ENCODE peak calls at places on chromosomes 16 and 17, in five cellular contexts. E is AG09309; B is endodermal cell; U is testis; F is CD8-positive, alpha-beta T cell. Z is an unnamed sample.

GRCh38 chr16:48687421-48688038 is 77.5 kb upstream of the N4BP1 start:
- DNase-seq in E (peak; percentile 16), B (peak; percentile 80), F (no peak), U (peak; percentile 70), Z (peak; percentile 31)

GRCh38 chr16:68626557-68626956 is 18.6 kb upstream of the CDH3 start:
- DNase-seq in F (no peak), E (no peak), B (no peak), U (no peak), Z (no peak)

GRCh38 chr17:36014946-36015345 is 2.8 kb downstream of the CCL23 start:
- DNase-seq in B (no peak), F (no peak), U (no peak), E (no peak), Z (no peak)

GRCh38 chr16:50360033-50360778 is 8.6 kb downstream of the BRD7 start:
- DNase-seq in F (no peak), B (no peak), E (peak; percentile 55), U (no peak), Z (no peak)

GRCh38 chr17:79811036-79811887 is 14.4 kb upstream of the CBX8 start:
- DNase-seq in E (no peak), F (no peak), U (no peak), B (peak; percentile 85), Z (no peak)

GRCh38 chr17:653724-654123 is 60.9 kb downstream of the VPS53 start:
- DNase-seq in U (no peak), E (no peak), F (no peak), B (no peak), Z (no peak)

GRCh38 chr17:5971969-5972368 is 98.2 kb upstream of the WSCD1 start:
- DNase-seq in U (no peak), B (peak; percentile 86), E (no peak), F (no peak), Z (no peak)

GRCh38 chr16:29790183-29790948 is at the start of gene KIF22:
- DNase-seq in F (peak; percentile 100), U (peak; percentile 99), B (peak; percentile 100), E (peak; percentile 93), Z (peak; percentile 100)

GRCh38 chr16:58002936-58003335 is 1.7 kb downstream of the USB1 start:
- DNase-seq in B (no peak), U (no peak), F (no peak), E (no peak), Z (no peak)

GRCh38 chr17:31559647-31560501 is 168.4 kb downstream of the RAB11FIP4 start:
- DNase-seq in E (no peak), F (no peak), B (peak; percentile 80), U (no peak), Z (no peak)

GRCh38 chr16:80097098-80097497 is 443.7 kb upstream of the DYNLRB2 start:
- DNase-seq in F (no peak), B (no peak), E (no peak), U (no peak), Z (no peak)

GRCh38 chr16:29198731-29199521 is 207.6 kb downstream of the NPIPB11 start:
- DNase-seq in E (no peak), B (peak; percentile 32), F (no peak), U (peak; percentile 12), Z (no peak)

GRCh38 chr17:15398736-15399331 is 57.4 kb upstream of the TEKT3 start:
- DNase-seq in E (no peak), B (peak; percentile 36), U (no peak), F (no peak), Z (no peak)

GRCh38 chr16:48203974-48204824 is 39.9 kb upstream of the LONP2 start:
- DNase-seq in F (no peak), B (no peak), E (no peak), U (no peak), Z (no peak)

GRCh38 chr16:19810817-19811731 is 73.6 kb downstream of the GPRC5B start:
- DNase-seq in U (no peak), E (no peak), B (no peak), F (no peak), Z (no peak)

GRCh38 chr17:49016775-49017463 is 19.7 kb downstream of the IGF2BP1 start:
- DNase-seq in F (no peak), U (peak; percentile 66), B (peak; percentile 59), E (no peak), Z (no peak)

GRCh38 chr17:1604831-1605528 is 23.7 kb downstream of the SLC43A2 start:
- DNase-seq in F (no peak), B (no peak), U (peak; percentile 54), E (no peak), Z (no peak)

GRCh38 chr17:32882734-32883133 is 5.8 kb upstream of the MYO1D start:
- DNase-seq in U (no peak), E (no peak), F (no peak), B (no peak), Z (peak; percentile 42)

GRCh38 chr17:35766903-35767510 is 6.3 kb downstream of the C17orf50 start:
- DNase-seq in B (peak; percentile 57), U (no peak), F (no peak), E (no peak), Z (no peak)

GRCh38 chr17:42520540-42520951 is 15.5 kb upstream of the NAGLU start:
- DNase-seq in U (no peak), E (no peak), B (peak; percentile 69), F (no peak), Z (no peak)

GRCh38 chr17:72390675-72391501 is 270.1 kb downstream of the SOX9 start:
- DNase-seq in U (no peak), E (no peak), B (no peak), F (no peak), Z (no peak)

GRCh38 chr16:68762996-68763756 is 26.1 kb downstream of the CDH1 start:
- DNase-seq in E (no peak), B (peak; percentile 80), U (no peak), F (no peak), Z (no peak)

GRCh38 chr16:19912445-19913305 is 28.0 kb upstream of the GPRC5B start:
- DNase-seq in U (no peak), E (no peak), B (peak; percentile 49), F (no peak), Z (no peak)

GRCh38 chr17:42457107-42457787 is 1.4 kb upstream of the ATP6V0A1 start:
- DNase-seq in B (no peak), U (no peak), F (no peak), E (no peak), Z (no peak)

GRCh38 chr17:48571826-48572417 is 6.2 kb downstream of the HOXB4 start:
- DNase-seq in E (no peak), U (no peak), F (no peak), B (no peak), Z (no peak)

GRCh38 chr17:7561589-7562207 is at the start of gene SENP3:
- DNase-seq in U (peak; percentile 93), B (peak; percentile 97), F (peak; percentile 87), E (peak; percentile 61), Z (peak; percentile 84)

GRCh38 chr17:68461589-68461988 is 4.3 kb upstream of the WIPI1 start:
- DNase-seq in F (no peak), B (peak; percentile 67), U (no peak), E (no peak), Z (no peak)

GRCh38 chr16:68064791-68065365 is 20.3 kb upstream of the NFATC3 start:
- DNase-seq in U (peak; percentile 79), F (peak; percentile 62), B (peak; percentile 92), E (peak; percentile 25), Z (peak; percentile 52)

GRCh38 chr17:38583833-38584349 is 21.9 kb downstream of the SRCIN1 start:
- DNase-seq in F (no peak), U (no peak), B (peak; percentile 65), E (no peak), Z (no peak)

GRCh38 chr16:86470964-86471363 is 39.4 kb upstream of the FOXF1 start:
- DNase-seq in B (no peak), F (no peak), E (no peak), U (no peak), Z (no peak)

GRCh38 chr16:86464044-86464443 is 46.3 kb upstream of the FOXF1 start:
- DNase-seq in F (no peak), E (no peak), B (no peak), U (no peak), Z (no peak)

GRCh38 chr16:86467490-86467889 is 42.8 kb upstream of the FOXF1 start:
- DNase-seq in B (no peak), U (no peak), F (no peak), E (no peak), Z (no peak)

GRCh38 chr16:86465434-86465833 is 44.9 kb upstream of the FOXF1 start:
- DNase-seq in U (no peak), E (no peak), F (no peak), B (no peak), Z (no peak)

GRCh38 chr16:86466695-86467406 is 43.5 kb upstream of the FOXF1 start:
- DNase-seq in B (no peak), U (no peak), E (peak; percentile 94), F (no peak), Z (no peak)
- H3K4me3 ChIP-seq in B (no peak overlapping the region), U (no peak overlapping the region), E (no peak overlapping the region), F (no peak overlapping the region), Z (no peak overlapping the region)

GRCh38 chr16:21157632-21158031 is 842 bp upstream of the LDAF1 start:
- DNase-seq in B (no peak), U (no peak), E (no peak), F (no peak), Z (no peak)
- H3K4me3 ChIP-seq in B (no peak overlapping the region), U (no peak overlapping the region), E (no peak overlapping the region), F (peak overlapping the region; percentile 76), Z (no peak overlapping the region)

GRCh38 chr16:73189132-73189531 is 141.2 kb upstream of the ZFHX3 start:
- DNase-seq in F (no peak), B (no peak), U (no peak), E (no peak), Z (no peak)

GRCh38 chr16:73186752-73187151 is 138.8 kb upstream of the ZFHX3 start:
- DNase-seq in F (no peak), B (no peak), E (no peak), U (no peak), Z (no peak)

GRCh38 chr16:73185737-73186136 is 137.8 kb upstream of the ZFHX3 start:
- DNase-seq in U (no peak), E (no peak), F (no peak), B (no peak), Z (no peak)

GRCh38 chr16:73183678-73184092 is 135.8 kb upstream of the ZFHX3 start:
- DNase-seq in F (no peak), B (no peak), E (no peak), U (no peak), Z (no peak)

DNA sequence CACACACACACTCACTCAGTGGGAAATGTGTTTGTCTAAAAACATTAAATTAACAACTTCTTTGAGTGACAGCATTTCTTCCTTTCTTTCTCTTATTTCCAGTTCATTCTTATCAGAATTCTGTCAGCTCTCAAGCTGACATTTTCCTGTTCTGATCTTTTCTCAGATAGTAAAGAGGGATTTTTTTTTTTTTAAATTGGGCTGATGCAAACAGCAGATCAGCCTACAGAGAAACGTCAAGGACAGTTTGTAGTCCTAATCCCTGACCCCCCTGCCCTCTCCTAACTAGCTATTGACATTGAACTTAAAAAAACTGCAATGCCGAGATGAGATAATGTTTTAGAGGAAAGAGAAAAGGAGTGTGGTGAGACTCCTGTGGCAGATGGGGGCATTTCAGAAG is 139.2 kb upstream of the ZFHX3 start:
- DNase-seq in E (no peak), B (no peak), U (no peak), F (no peak), Z (no peak)
- H3K4me3 ChIP-seq in E (no peak overlapping the region), B (no peak overlapping the region), U (no peak overlapping the region), F (no peak overlapping the region), Z (no peak overlapping the region)

DNA sequence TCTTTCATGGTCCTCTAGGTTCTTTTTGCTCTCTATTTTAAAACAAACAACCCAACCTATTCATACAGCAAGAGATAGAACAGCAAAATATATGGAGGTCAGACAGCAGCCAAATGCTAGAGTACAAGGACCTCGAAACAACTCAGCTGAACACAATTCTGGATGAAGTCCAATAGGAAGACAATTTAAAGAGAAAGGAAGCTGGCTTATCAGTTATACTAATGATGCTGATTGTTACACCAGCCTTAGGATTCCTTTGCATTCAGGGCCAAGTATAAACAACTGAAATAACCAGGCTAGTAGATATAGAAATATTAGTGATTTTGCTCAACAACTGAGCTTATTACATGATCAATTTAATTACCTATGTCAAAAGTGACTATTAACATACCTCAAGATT is 2.5 kb downstream of the SSH2 start:
- DNase-seq in B (no peak), U (no peak), F (no peak), E (no peak), Z (no peak)
- H3K4me3 ChIP-seq in B (no peak overlapping the region), U (no peak overlapping the region), F (no peak overlapping the region), E (no peak overlapping the region), Z (no peak overlapping the region)

Z was measured in dorsolateral prefrontal cortex.